ENCODE peak calls at places on chromosomes 6 and 20, in six cellular contexts. One of them, this sample, is unnamed.

GRCh38 chr20:52847029-52847660 is 125.0 kb upstream of the TSHZ2 start:
- DNase-seq in neural crest cell: no peak
- DNase-seq in A172: peak; percentile 22
- DNase-seq in midbrain: no peak
- DNase-seq in osteocyte: no peak
- DNase-seq in AG10803: no peak
- DNase-seq in this sample: no peak

GRCh38 chr6:113979930-113980329 is 9.0 kb upstream of the HDAC2 start:
- DNase-seq in osteocyte: no peak
- DNase-seq in neural crest cell: no peak
- DNase-seq in midbrain: no peak
- DNase-seq in AG10803: no peak
- DNase-seq in A172: no peak
- DNase-seq in this sample: no peak

GRCh38 chr20:25076731-25077609 is 5.0 kb downstream of the VSX1 start:
- DNase-seq in neural crest cell: no peak
- DNase-seq in osteocyte: peak; percentile 69
- DNase-seq in AG10803: peak; percentile 36
- DNase-seq in midbrain: peak; percentile 47
- DNase-seq in A172: peak; percentile 81
- DNase-seq in this sample: no peak

GRCh38 chr6:25334793-25335192 is 55.6 kb downstream of the CARMIL1 start:
- DNase-seq in midbrain: no peak
- DNase-seq in osteocyte: no peak
- DNase-seq in neural crest cell: no peak
- DNase-seq in A172: no peak
- DNase-seq in AG10803: no peak
- DNase-seq in this sample: no peak

GRCh38 chr20:10076126-10077080 is 41.6 kb downstream of the ANKEF1 start:
- DNase-seq in A172: peak; percentile 35
- DNase-seq in neural crest cell: no peak
- DNase-seq in osteocyte: no peak
- DNase-seq in AG10803: no peak
- DNase-seq in midbrain: no peak
- DNase-seq in this sample: no peak

GRCh38 chr20:63969851-63970713 is at the start of gene ZNF512B:
- DNase-seq in A172: no peak
- DNase-seq in neural crest cell: peak; percentile 55
- DNase-seq in AG10803: peak; percentile 52
- DNase-seq in osteocyte: peak; percentile 88
- DNase-seq in midbrain: peak; percentile 65
- DNase-seq in this sample: peak; percentile 60

GRCh38 chr6:16163066-16163465 is 34.2 kb downstream of the MYLIP start:
- DNase-seq in osteocyte: no peak
- DNase-seq in AG10803: no peak
- DNase-seq in midbrain: no peak
- DNase-seq in A172: no peak
- DNase-seq in neural crest cell: no peak
- DNase-seq in this sample: no peak

GRCh38 chr6:31771992-31772358 is 5.2 kb downstream of the VWA7 start:
- DNase-seq in neural crest cell: no peak
- DNase-seq in A172: peak; percentile 41
- DNase-seq in midbrain: no peak
- DNase-seq in osteocyte: no peak
- DNase-seq in AG10803: no peak
- DNase-seq in this sample: no peak

GRCh38 chr6:166907373-166907841 is 48.9 kb downstream of the RNASET2 start:
- DNase-seq in AG10803: no peak
- DNase-seq in neural crest cell: no peak
- DNase-seq in A172: no peak
- DNase-seq in osteocyte: peak; percentile 81
- DNase-seq in midbrain: no peak
- DNase-seq in this sample: no peak

GRCh38 chr20:19540401-19540800 is 217.7 kb upstream of the RIN2 start:
- DNase-seq in osteocyte: no peak
- DNase-seq in midbrain: no peak
- DNase-seq in AG10803: no peak
- DNase-seq in neural crest cell: no peak
- DNase-seq in A172: no peak
- DNase-seq in this sample: no peak

GRCh38 chr6:51495016-51495805 is 592.2 kb downstream of the PKHD1 start:
- DNase-seq in AG10803: no peak
- DNase-seq in osteocyte: no peak
- DNase-seq in neural crest cell: no peak
- DNase-seq in A172: no peak
- DNase-seq in midbrain: peak; percentile 67
- DNase-seq in this sample: no peak

GRCh38 chr6:157078326-157078725 is 245.0 kb downstream of the TMEM242 start:
- DNase-seq in A172: no peak
- DNase-seq in osteocyte: no peak
- DNase-seq in midbrain: no peak
- DNase-seq in AG10803: no peak
- DNase-seq in neural crest cell: no peak
- DNase-seq in this sample: no peak

GRCh38 chr20:38412877-38413577 is 22.1 kb downstream of the SNHG17 start:
- DNase-seq in neural crest cell: no peak
- DNase-seq in AG10803: peak; percentile 60
- DNase-seq in midbrain: peak; percentile 25
- DNase-seq in osteocyte: no peak
- DNase-seq in A172: no peak
- DNase-seq in this sample: no peak

GRCh38 chr6:20483902-20484497 is 50.3 kb upstream of the CDKAL1 start:
- DNase-seq in AG10803: peak; percentile 11
- DNase-seq in A172: no peak
- DNase-seq in neural crest cell: no peak
- DNase-seq in osteocyte: no peak
- DNase-seq in midbrain: no peak
- DNase-seq in this sample: no peak

GRCh38 chr6:133888931-133889556 is at the start of gene TCF21:
- DNase-seq in A172: peak; percentile 23
- DNase-seq in midbrain: no peak
- DNase-seq in neural crest cell: no peak
- DNase-seq in AG10803: peak; percentile 53
- DNase-seq in osteocyte: no peak
- DNase-seq in this sample: no peak

GRCh38 chr6:48183816-48184215 is 72.8 kb upstream of the PTCHD4 start:
- DNase-seq in midbrain: no peak
- DNase-seq in AG10803: no peak
- DNase-seq in A172: no peak
- DNase-seq in osteocyte: no peak
- DNase-seq in neural crest cell: no peak
- DNase-seq in this sample: no peak

GRCh38 chr6:144219056-144219685 is 66.0 kb upstream of the UTRN start:
- DNase-seq in AG10803: peak; percentile 69
- DNase-seq in midbrain: peak; percentile 62
- DNase-seq in osteocyte: no peak
- DNase-seq in A172: peak; percentile 51
- DNase-seq in neural crest cell: no peak
- DNase-seq in this sample: peak; percentile 59

GRCh38 chr6:44247338-44248302 is 719 bp downstream of the HSP90AB1 start:
- DNase-seq in osteocyte: no peak
- DNase-seq in A172: peak; percentile 68
- DNase-seq in neural crest cell: no peak
- DNase-seq in midbrain: peak; percentile 78
- DNase-seq in AG10803: peak; percentile 59
- DNase-seq in this sample: peak; percentile 81

GRCh38 chr6:36729169-36729549 is 31.5 kb downstream of the RAB44 start:
- DNase-seq in AG10803: peak; percentile 49
- DNase-seq in A172: peak; percentile 56
- DNase-seq in osteocyte: no peak
- DNase-seq in midbrain: no peak
- DNase-seq in neural crest cell: no peak
- DNase-seq in this sample: no peak

GRCh38 chr6:11322252-11322885 is 89.9 kb upstream of the NEDD9 start:
- DNase-seq in AG10803: no peak
- DNase-seq in midbrain: no peak
- DNase-seq in neural crest cell: no peak
- DNase-seq in osteocyte: no peak
- DNase-seq in A172: no peak
- DNase-seq in this sample: no peak

GRCh38 chr6:127023001-127023778 is 95.3 kb upstream of the RSPO3 start:
- DNase-seq in osteocyte: no peak
- DNase-seq in A172: no peak
- DNase-seq in AG10803: no peak
- DNase-seq in midbrain: no peak
- DNase-seq in neural crest cell: no peak
- DNase-seq in this sample: no peak

GRCh38 chr20:10644458-10645204 is 29.2 kb downstream of the JAG1 start:
- DNase-seq in neural crest cell: no peak
- DNase-seq in midbrain: no peak
- DNase-seq in A172: no peak
- DNase-seq in AG10803: no peak
- DNase-seq in osteocyte: no peak
- DNase-seq in this sample: no peak

GRCh38 chr6:76416821-76417605 is 344.6 kb upstream of the IMPG1 start:
- DNase-seq in osteocyte: no peak
- DNase-seq in neural crest cell: no peak
- DNase-seq in A172: no peak
- DNase-seq in AG10803: no peak
- DNase-seq in midbrain: no peak
- DNase-seq in this sample: no peak

GRCh38 chr6:81293896-81294295 is 458.6 kb downstream of the TENT5A start:
- DNase-seq in AG10803: no peak
- DNase-seq in midbrain: no peak
- DNase-seq in A172: no peak
- DNase-seq in neural crest cell: no peak
- DNase-seq in osteocyte: no peak
- DNase-seq in this sample: no peak

GRCh38 chr6:44297063-44298038 is 15.8 kb downstream of the AARS2 start:
- DNase-seq in osteocyte: no peak
- DNase-seq in midbrain: peak; percentile 54
- DNase-seq in A172: no peak
- DNase-seq in AG10803: peak; percentile 22
- DNase-seq in neural crest cell: peak; percentile 52
- DNase-seq in this sample: peak; percentile 44

GRCh38 chr6:54874349-54875048 is 27.9 kb downstream of the FAM83B start:
- DNase-seq in neural crest cell: no peak
- DNase-seq in midbrain: no peak
- DNase-seq in A172: no peak
- DNase-seq in AG10803: no peak
- DNase-seq in osteocyte: no peak
- DNase-seq in this sample: no peak

GRCh38 chr6:111992851-111993250 is 61.1 kb upstream of the CCN6 start:
- DNase-seq in neural crest cell: no peak
- DNase-seq in midbrain: no peak
- DNase-seq in A172: peak; percentile 74
- DNase-seq in osteocyte: no peak
- DNase-seq in AG10803: peak; percentile 49
- DNase-seq in this sample: peak; percentile 33

GRCh38 chr20:354298-354977 is 7.5 kb downstream of the NRSN2 start:
- DNase-seq in osteocyte: peak; percentile 91
- DNase-seq in neural crest cell: peak; percentile 83
- DNase-seq in A172: peak; percentile 71
- DNase-seq in midbrain: peak; percentile 85
- DNase-seq in AG10803: peak; percentile 68
- DNase-seq in this sample: peak; percentile 83

GRCh38 chr20:53570446-53571276 is 23.0 kb downstream of the ZNF217 start:
- DNase-seq in osteocyte: peak; percentile 48
- DNase-seq in midbrain: no peak
- DNase-seq in AG10803: no peak
- DNase-seq in neural crest cell: no peak
- DNase-seq in A172: no peak
- DNase-seq in this sample: no peak

GRCh38 chr6:57284056-57284455 is 33.4 kb upstream of the PRIM2 start:
- DNase-seq in A172: no peak
- DNase-seq in AG10803: peak; percentile 32
- DNase-seq in osteocyte: no peak
- DNase-seq in midbrain: no peak
- DNase-seq in neural crest cell: no peak
- DNase-seq in this sample: no peak

GRCh38 chr20:32062776-32063170 is 10.7 kb downstream of the HCK start:
- DNase-seq in midbrain: peak; percentile 48
- DNase-seq in osteocyte: no peak
- DNase-seq in neural crest cell: no peak
- DNase-seq in AG10803: no peak
- DNase-seq in A172: no peak
- DNase-seq in this sample: no peak

GRCh38 chr20:11838076-11838636 is 79.5 kb upstream of the BTBD3 start:
- DNase-seq in AG10803: no peak
- DNase-seq in midbrain: no peak
- DNase-seq in A172: no peak
- DNase-seq in osteocyte: no peak
- DNase-seq in neural crest cell: no peak
- DNase-seq in this sample: no peak

GRCh38 chr6:42745083-42745637 is 743 bp downstream of the TBCC start:
- DNase-seq in neural crest cell: no peak
- DNase-seq in osteocyte: no peak
- DNase-seq in midbrain: no peak
- DNase-seq in AG10803: peak; percentile 36
- DNase-seq in A172: peak; percentile 13
- DNase-seq in this sample: peak; percentile 46